ENCODE peak calls at places on chromosomes 4 and X, in five cellular contexts. One of them, this sample, is unnamed.

GRCh38 chr4:26197018-26197779 is 123.6 kb upstream of the RBPJ start:
- DNase-seq in mucosa of gallbladder: no peak
- DNase-seq in cardiac muscle cell: no peak
- DNase-seq in MV-4-11: peak
- DNase-seq in HFFc6: peak
- DNase-seq in this sample: no peak

GRCh38 chr4:163663454-163664225 is 169.2 kb downstream of the TMA16 start:
- DNase-seq in mucosa of gallbladder: no peak
- DNase-seq in cardiac muscle cell: no peak
- DNase-seq in MV-4-11: peak
- DNase-seq in HFFc6: no peak
- DNase-seq in this sample: no peak

GRCh38 chr4:142128529-142128928 is 492.1 kb downstream of the IL15 start:
- DNase-seq in mucosa of gallbladder: no peak
- DNase-seq in cardiac muscle cell: no peak
- DNase-seq in MV-4-11: no peak
- DNase-seq in HFFc6: peak
- DNase-seq in this sample: no peak

GRCh38 chrX:39931554-39932282 is 166.0 kb downstream of the BCOR start:
- DNase-seq in mucosa of gallbladder: no peak
- DNase-seq in cardiac muscle cell: no peak
- DNase-seq in MV-4-11: no peak
- DNase-seq in HFFc6: no peak
- DNase-seq in this sample: no peak

GRCh38 chrX:43953218-43953617 is 20.0 kb downstream of the NDP start:
- DNase-seq in mucosa of gallbladder: no peak
- DNase-seq in cardiac muscle cell: no peak
- DNase-seq in MV-4-11: no peak
- DNase-seq in HFFc6: no peak
- DNase-seq in this sample: no peak

GRCh38 chr4:169618986-169619385 is 1.4 kb upstream of the CLCN3 start:
- DNase-seq in mucosa of gallbladder: no peak
- DNase-seq in cardiac muscle cell: no peak
- DNase-seq in MV-4-11: no peak
- DNase-seq in HFFc6: no peak
- DNase-seq in this sample: no peak

GRCh38 chrX:68681443-68681941 is 34.0 kb downstream of the STARD8 start:
- DNase-seq in mucosa of gallbladder: no peak
- DNase-seq in cardiac muscle cell: no peak
- DNase-seq in MV-4-11: peak
- DNase-seq in HFFc6: peak
- DNase-seq in this sample: no peak

GRCh38 chrX:9471571-9471985 is 6.7 kb downstream of the TBL1X start:
- DNase-seq in mucosa of gallbladder: no peak
- DNase-seq in cardiac muscle cell: no peak
- DNase-seq in MV-4-11: no peak
- DNase-seq in HFFc6: no peak
- DNase-seq in this sample: no peak

GRCh38 chr4:112801341-112801740 is 164.4 kb downstream of the LARP7 start:
- DNase-seq in mucosa of gallbladder: no peak
- DNase-seq in cardiac muscle cell: no peak
- DNase-seq in MV-4-11: no peak
- DNase-seq in HFFc6: no peak
- DNase-seq in this sample: no peak

GRCh38 chr4:94126669-94127068 is 81.0 kb upstream of the SMARCAD1 start:
- DNase-seq in mucosa of gallbladder: no peak
- DNase-seq in cardiac muscle cell: peak
- DNase-seq in MV-4-11: no peak
- DNase-seq in HFFc6: no peak
- DNase-seq in this sample: peak

GRCh38 chrX:18146954-18147353 is 73.7 kb downstream of the BEND2 start:
- DNase-seq in mucosa of gallbladder: peak
- DNase-seq in cardiac muscle cell: peak
- DNase-seq in MV-4-11: peak
- DNase-seq in HFFc6: no peak
- DNase-seq in this sample: no peak

GRCh38 chr4:152415980-152416379 is 119.9 kb downstream of the FBXW7 start:
- DNase-seq in mucosa of gallbladder: no peak
- DNase-seq in cardiac muscle cell: no peak
- DNase-seq in MV-4-11: no peak
- DNase-seq in HFFc6: peak
- DNase-seq in this sample: no peak

GRCh38 chrX:107483976-107484726 is 34.7 kb downstream of the FRMPD3 start:
- DNase-seq in mucosa of gallbladder: no peak
- DNase-seq in cardiac muscle cell: peak
- DNase-seq in MV-4-11: no peak
- DNase-seq in HFFc6: no peak
- DNase-seq in this sample: no peak

GRCh38 chr4:55865228-55865806 is 11.9 kb downstream of the EXOC1 start:
- DNase-seq in mucosa of gallbladder: no peak
- DNase-seq in cardiac muscle cell: no peak
- DNase-seq in MV-4-11: no peak
- DNase-seq in HFFc6: peak
- DNase-seq in this sample: no peak

GRCh38 chr4:111943796-111944203 is 201.5 kb upstream of the FAM241A start:
- DNase-seq in mucosa of gallbladder: peak
- DNase-seq in cardiac muscle cell: peak
- DNase-seq in MV-4-11: peak
- DNase-seq in HFFc6: peak
- DNase-seq in this sample: peak

GRCh38 chr4:47675810-47676209 is 162.1 kb downstream of the CORIN start:
- DNase-seq in mucosa of gallbladder: no peak
- DNase-seq in cardiac muscle cell: no peak
- DNase-seq in MV-4-11: peak
- DNase-seq in HFFc6: no peak
- DNase-seq in this sample: no peak

GRCh38 chr4:156913234-156913633 is 58.4 kb downstream of the PDGFC start:
- DNase-seq in mucosa of gallbladder: no peak
- DNase-seq in cardiac muscle cell: no peak
- DNase-seq in MV-4-11: no peak
- DNase-seq in HFFc6: no peak
- DNase-seq in this sample: no peak

GRCh38 chrX:148552775-148553174 is 52.4 kb downstream of the AFF2 start:
- DNase-seq in mucosa of gallbladder: no peak
- DNase-seq in cardiac muscle cell: no peak
- DNase-seq in MV-4-11: no peak
- DNase-seq in HFFc6: no peak
- DNase-seq in this sample: no peak

GRCh38 chr4:142291299-142291698 is 554.8 kb downstream of the INPP4B start:
- DNase-seq in mucosa of gallbladder: no peak
- DNase-seq in cardiac muscle cell: no peak
- DNase-seq in MV-4-11: no peak
- DNase-seq in HFFc6: no peak
- DNase-seq in this sample: no peak

GRCh38 chrX:40166582-40166981 is 68.8 kb upstream of the BCOR start:
- DNase-seq in mucosa of gallbladder: no peak
- DNase-seq in cardiac muscle cell: no peak
- DNase-seq in MV-4-11: no peak
- DNase-seq in HFFc6: peak
- DNase-seq in this sample: no peak

GRCh38 chr4:25160714-25161598 is 707 bp upstream of the SEPSECS start:
- DNase-seq in mucosa of gallbladder: no peak
- DNase-seq in cardiac muscle cell: no peak
- DNase-seq in MV-4-11: no peak
- DNase-seq in HFFc6: peak
- DNase-seq in this sample: no peak

GRCh38 chr4:102564399-102564921 is 63.3 kb downstream of the NFKB1 start:
- DNase-seq in mucosa of gallbladder: no peak
- DNase-seq in cardiac muscle cell: no peak
- DNase-seq in MV-4-11: peak
- DNase-seq in HFFc6: peak
- DNase-seq in this sample: no peak

GRCh38 chrX:54495814-54496516 is at the start of gene FGD1:
- DNase-seq in mucosa of gallbladder: peak
- DNase-seq in cardiac muscle cell: peak
- DNase-seq in MV-4-11: no peak
- DNase-seq in HFFc6: peak
- DNase-seq in this sample: peak

GRCh38 chr4:1596393-1596792 is 87.7 kb downstream of the FAM53A start:
- DNase-seq in mucosa of gallbladder: no peak
- DNase-seq in cardiac muscle cell: no peak
- DNase-seq in MV-4-11: no peak
- DNase-seq in HFFc6: no peak
- DNase-seq in this sample: no peak

GRCh38 chr4:81839347-81840042 is 367.8 kb upstream of the RASGEF1B start:
- DNase-seq in mucosa of gallbladder: no peak
- DNase-seq in cardiac muscle cell: no peak
- DNase-seq in MV-4-11: no peak
- DNase-seq in HFFc6: no peak
- DNase-seq in this sample: peak

GRCh38 chrX:47217121-47217851 is 1.2 kb upstream of the CDK16 start:
- DNase-seq in mucosa of gallbladder: no peak
- DNase-seq in cardiac muscle cell: no peak
- DNase-seq in MV-4-11: peak
- DNase-seq in HFFc6: peak
- DNase-seq in this sample: no peak

GRCh38 chr4:37438880-37439279 is 194.3 kb downstream of the NWD2 start:
- DNase-seq in mucosa of gallbladder: no peak
- DNase-seq in cardiac muscle cell: no peak
- DNase-seq in MV-4-11: no peak
- DNase-seq in HFFc6: no peak
- DNase-seq in this sample: no peak

GRCh38 chr4:19580090-19580489 is 671.6 kb upstream of the SLIT2 start:
- DNase-seq in mucosa of gallbladder: no peak
- DNase-seq in cardiac muscle cell: no peak
- DNase-seq in MV-4-11: peak
- DNase-seq in HFFc6: peak
- DNase-seq in this sample: no peak

GRCh38 chr4:94714360-94714759 is 43.4 kb upstream of the BMPR1B start:
- DNase-seq in mucosa of gallbladder: no peak
- DNase-seq in cardiac muscle cell: no peak
- DNase-seq in MV-4-11: no peak
- DNase-seq in HFFc6: peak
- DNase-seq in this sample: no peak

GRCh38 chr4:84477738-84478137 is 21.4 kb downstream of the NKX6-1 start:
- DNase-seq in mucosa of gallbladder: no peak
- DNase-seq in cardiac muscle cell: no peak
- DNase-seq in MV-4-11: no peak
- DNase-seq in HFFc6: no peak
- DNase-seq in this sample: no peak

GRCh38 chrX:40579139-40579538 is 1.6 kb upstream of the ATP6AP2 start:
- DNase-seq in mucosa of gallbladder: no peak
- DNase-seq in cardiac muscle cell: no peak
- DNase-seq in MV-4-11: peak
- DNase-seq in HFFc6: no peak
- DNase-seq in this sample: no peak

GRCh38 chrX:71224969-71225368 is 1.9 kb downstream of the GJB1 start:
- DNase-seq in mucosa of gallbladder: no peak
- DNase-seq in cardiac muscle cell: no peak
- DNase-seq in MV-4-11: peak
- DNase-seq in HFFc6: no peak
- DNase-seq in this sample: no peak

GRCh38 chr4:139223682-139224317 is 46.8 kb upstream of the ELF2 start:
- DNase-seq in mucosa of gallbladder: no peak
- DNase-seq in cardiac muscle cell: no peak
- DNase-seq in MV-4-11: peak
- DNase-seq in HFFc6: peak
- DNase-seq in this sample: no peak

GRCh38 chr4:8709729-8710360 is 117.3 kb downstream of the CPZ start:
- DNase-seq in mucosa of gallbladder: no peak
- DNase-seq in cardiac muscle cell: no peak
- DNase-seq in MV-4-11: no peak
- DNase-seq in HFFc6: no peak
- DNase-seq in this sample: no peak

GRCh38 chrX:49884290-49884862 is 5.1 kb downstream of the USP27X start:
- DNase-seq in mucosa of gallbladder: peak
- DNase-seq in cardiac muscle cell: peak
- DNase-seq in MV-4-11: peak
- DNase-seq in HFFc6: peak
- DNase-seq in this sample: peak

GRCh38 chr4:54898941-54899340 is 226.5 kb downstream of the KDR start:
- DNase-seq in mucosa of gallbladder: no peak
- DNase-seq in cardiac muscle cell: no peak
- DNase-seq in MV-4-11: no peak
- DNase-seq in HFFc6: no peak
- DNase-seq in this sample: no peak

GRCh38 chr4:3213101-3213416 is 35.9 kb upstream of the MSANTD1 start:
- DNase-seq in mucosa of gallbladder: no peak
- DNase-seq in cardiac muscle cell: no peak
- DNase-seq in MV-4-11: no peak
- DNase-seq in HFFc6: no peak
- DNase-seq in this sample: no peak

GRCh38 chr4:23932935-23933334 is 43.1 kb upstream of the PPARGC1A start:
- DNase-seq in mucosa of gallbladder: no peak
- DNase-seq in cardiac muscle cell: no peak
- DNase-seq in MV-4-11: no peak
- DNase-seq in HFFc6: no peak
- DNase-seq in this sample: no peak

GRCh38 chr4:46081674-46082073 is 42.2 kb downstream of the GABRG1 start:
- DNase-seq in mucosa of gallbladder: no peak
- DNase-seq in cardiac muscle cell: no peak
- DNase-seq in MV-4-11: no peak
- DNase-seq in HFFc6: no peak
- DNase-seq in this sample: no peak

This sample was measured in COR-L47.